ENCODE peak calls at places on chromosome 12, in four cellular contexts. One of them, this sample, is unnamed.

GRCh38 chr12:124387510-124387855 is 92.6 kb downstream of the RFLNA start:
- DNase-seq in K562: no peak
- DNase-seq in HepG2: peak
- DNase-seq in GM12878: no peak
- DNase-seq in this sample: no peak

GRCh38 chr12:93008044-93008778 is 79.1 kb upstream of the EEA1 start:
- DNase-seq in HepG2: peak
- DNase-seq in K562: no peak
- DNase-seq in GM12878: no peak
- DNase-seq in this sample: no peak

GRCh38 chr12:125124320-125124966 is 59.2 kb downstream of the AACS start:
- DNase-seq in HepG2: no peak
- DNase-seq in GM12878: no peak
- DNase-seq in K562: no peak
- DNase-seq in this sample: no peak

GRCh38 chr12:64175254-64175945 is 46.7 kb downstream of the KICS2 start:
- DNase-seq in GM12878: no peak
- DNase-seq in HepG2: no peak
- DNase-seq in K562: peak
- DNase-seq in this sample: no peak

GRCh38 chr12:25249951-25250738 is 584 bp downstream of the KRAS start:
- DNase-seq in K562: peak
- DNase-seq in GM12878: no peak
- DNase-seq in HepG2: no peak
- DNase-seq in this sample: peak

GRCh38 chr12:111091036-111091435 is 170.7 kb upstream of the MYL2 start:
- DNase-seq in GM12878: no peak
- DNase-seq in HepG2: no peak
- DNase-seq in K562: no peak
- DNase-seq in this sample: no peak

GRCh38 chr12:131494741-131495524 is 216.0 kb upstream of the SFSWAP start:
- DNase-seq in HepG2: no peak
- DNase-seq in GM12878: no peak
- DNase-seq in K562: no peak
- DNase-seq in this sample: no peak

GRCh38 chr12:69239922-69240624 is 704 bp downstream of the CPSF6 start:
- DNase-seq in HepG2: no peak
- DNase-seq in GM12878: no peak
- DNase-seq in K562: peak
- DNase-seq in this sample: peak

GRCh38 chr12:89058393-89058792 is 293.9 kb downstream of the DUSP6 start:
- DNase-seq in K562: no peak
- DNase-seq in GM12878: no peak
- DNase-seq in HepG2: peak
- DNase-seq in this sample: no peak

GRCh38 chr12:59088673-59089072 is 168.4 kb upstream of the LRIG3 start:
- DNase-seq in GM12878: no peak
- DNase-seq in HepG2: no peak
- DNase-seq in K562: no peak
- DNase-seq in this sample: no peak

GRCh38 chr12:69343357-69343756 is 4.8 kb upstream of the LYZ start:
- DNase-seq in GM12878: no peak
- DNase-seq in HepG2: no peak
- DNase-seq in K562: no peak
- DNase-seq in this sample: no peak

GRCh38 chr12:102736328-102736727 is 180.7 kb downstream of the PAH start:
- DNase-seq in K562: no peak
- DNase-seq in HepG2: no peak
- DNase-seq in GM12878: no peak
- DNase-seq in this sample: no peak

GRCh38 chr12:123973552-123974341 is 732 bp downstream of the ZNF664 start:
- DNase-seq in HepG2: peak
- DNase-seq in K562: peak
- DNase-seq in GM12878: no peak
- DNase-seq in this sample: peak

GRCh38 chr12:38555620-38556596 is 239.3 kb downstream of the ALG10B start:
- DNase-seq in GM12878: no peak
- DNase-seq in HepG2: no peak
- DNase-seq in K562: no peak
- DNase-seq in this sample: no peak

GRCh38 chr12:104276192-104277131 is 27.1 kb upstream of the EID3 start:
- DNase-seq in HepG2: no peak
- DNase-seq in K562: no peak
- DNase-seq in GM12878: no peak
- DNase-seq in this sample: no peak

GRCh38 chr12:116045158-116045557 is 232.3 kb downstream of the MED13L start:
- DNase-seq in GM12878: no peak
- DNase-seq in K562: no peak
- DNase-seq in HepG2: no peak
- DNase-seq in this sample: no peak

GRCh38 chr12:118136559-118137003 is 657 bp downstream of the PEBP1 start:
- DNase-seq in GM12878: no peak
- DNase-seq in K562: peak
- DNase-seq in HepG2: peak
- DNase-seq in this sample: peak

GRCh38 chr12:101322480-101322879 is 42.6 kb downstream of the UTP20 start:
- DNase-seq in HepG2: no peak
- DNase-seq in GM12878: no peak
- DNase-seq in K562: no peak
- DNase-seq in this sample: no peak

GRCh38 chr12:128240745-128241144 is 26.2 kb upstream of the TMEM132C start:
- DNase-seq in HepG2: no peak
- DNase-seq in GM12878: no peak
- DNase-seq in K562: no peak
- DNase-seq in this sample: no peak

GRCh38 chr12:22529281-22530060 is 14.9 kb downstream of the C2CD5 start:
- DNase-seq in HepG2: peak
- DNase-seq in GM12878: no peak
- DNase-seq in K562: peak
- DNase-seq in this sample: no peak

GRCh38 chr12:1575287-1575798 is 19.0 kb downstream of the FBXL14 start:
- DNase-seq in GM12878: no peak
- DNase-seq in HepG2: no peak
- DNase-seq in K562: no peak
- DNase-seq in this sample: no peak

GRCh38 chr12:27550653-27550975 is 26.6 kb downstream of the PPFIBP1 start:
- DNase-seq in GM12878: no peak
- DNase-seq in HepG2: no peak
- DNase-seq in K562: no peak
- DNase-seq in this sample: no peak

GRCh38 chr12:131684015-131684725 is 26.7 kb upstream of the SFSWAP start:
- DNase-seq in K562: no peak
- DNase-seq in GM12878: no peak
- DNase-seq in HepG2: no peak
- DNase-seq in this sample: no peak

GRCh38 chr12:11630046-11630706 is 19.3 kb upstream of the ETV6 start:
- DNase-seq in GM12878: no peak
- DNase-seq in K562: no peak
- DNase-seq in HepG2: no peak
- DNase-seq in this sample: no peak

GRCh38 chr12:120514002-120514401 is 15.0 kb downstream of the COQ5 start:
- DNase-seq in K562: no peak
- DNase-seq in GM12878: no peak
- DNase-seq in HepG2: no peak
- DNase-seq in this sample: no peak

GRCh38 chr12:31536672-31537071 is 54.3 kb downstream of the DENND5B start:
- DNase-seq in K562: no peak
- DNase-seq in HepG2: no peak
- DNase-seq in GM12878: no peak
- DNase-seq in this sample: no peak
- TF ChIP-seq ATF3 in K562: no peak
- TF ChIP-seq ATF3 in HepG2: no peak
- TF ChIP-seq ATF3 in GM12878: no peak
- TF ChIP-seq ATF3 in this sample: no peak

GRCh38 chr12:45615268-45615667 is 114.2 kb upstream of the ARID2 start:
- DNase-seq in K562: no peak
- DNase-seq in HepG2: no peak
- DNase-seq in GM12878: no peak
- DNase-seq in this sample: no peak
- TF ChIP-seq CREB1 in K562: no peak
- TF ChIP-seq CREB1 in HepG2: no peak
- TF ChIP-seq CREB1 in GM12878: no peak
- TF ChIP-seq CREB1 in this sample: no peak

GRCh38 chr12:94157891-94158495 is 9.6 kb downstream of the PLXNC1 start:
- DNase-seq in HepG2: no peak
- DNase-seq in GM12878: peak
- DNase-seq in K562: no peak
- DNase-seq in this sample: no peak
- TF ChIP-seq ATF3 in HepG2: no peak
- TF ChIP-seq ATF3 in GM12878: no peak
- TF ChIP-seq ATF3 in K562: no peak
- TF ChIP-seq ATF3 in this sample: no peak

GRCh38 chr12:2651061-2651965 is 143.5 kb upstream of the FKBP4 start:
- DNase-seq in HepG2: no peak
- DNase-seq in K562: no peak
- DNase-seq in GM12878: no peak
- DNase-seq in this sample: peak

GRCh38 chr12:2649201-2650030 is 145.4 kb upstream of the FKBP4 start:
- DNase-seq in K562: no peak
- DNase-seq in HepG2: no peak
- DNase-seq in GM12878: no peak
- DNase-seq in this sample: peak

GRCh38 chr12:2648406-2648805 is 146.4 kb upstream of the FKBP4 start:
- DNase-seq in K562: no peak
- DNase-seq in GM12878: no peak
- DNase-seq in HepG2: no peak
- DNase-seq in this sample: peak

GRCh38 chr12:2652011-2652400 is 142.8 kb upstream of the FKBP4 start:
- DNase-seq in K562: no peak
- DNase-seq in GM12878: no peak
- DNase-seq in HepG2: no peak
- DNase-seq in this sample: peak

DNA sequence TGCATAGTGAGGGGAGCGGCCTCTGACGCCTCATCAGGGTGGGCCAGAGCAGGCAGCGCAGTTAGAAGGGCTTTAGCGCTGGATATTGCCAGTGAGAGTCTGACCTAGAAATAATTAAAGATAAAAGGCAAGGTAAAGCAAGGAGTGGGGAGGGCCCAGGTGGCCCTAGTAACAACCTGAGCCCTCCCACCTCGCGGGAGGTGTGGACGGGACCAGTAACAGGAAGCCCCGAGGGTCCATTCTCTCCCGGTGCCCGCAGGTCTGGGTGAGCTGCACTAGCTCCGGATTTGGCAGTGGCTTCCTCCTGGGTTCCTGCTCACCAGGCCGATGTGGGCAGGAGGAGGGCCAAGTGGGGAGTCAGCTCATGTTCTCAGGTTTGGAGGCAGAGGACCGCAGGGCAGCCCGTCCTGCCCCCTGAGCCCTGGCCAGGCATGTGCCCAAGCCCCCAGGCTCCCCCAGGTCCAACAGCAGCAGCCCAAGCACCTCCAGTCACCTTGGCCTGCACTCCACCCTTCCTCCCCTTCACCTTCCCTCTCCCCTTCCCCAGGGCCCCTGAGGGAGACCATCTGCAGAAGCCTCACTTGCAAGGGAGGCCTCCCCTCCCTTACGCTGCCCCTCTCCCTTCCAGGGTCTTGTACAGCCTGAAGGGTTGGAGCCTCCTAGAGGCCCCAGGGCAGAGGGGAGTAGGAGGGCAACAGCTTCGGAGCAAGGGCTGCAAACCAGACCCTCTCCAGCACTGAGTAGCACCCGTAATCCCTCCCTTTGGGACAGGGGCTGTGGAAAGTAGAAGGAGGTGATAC is 144.3 kb upstream of the FKBP4 start:
- DNase-seq in GM12878: no peak
- DNase-seq in HepG2: no peak
- DNase-seq in K562: no peak
- DNase-seq in this sample: peak
- TF ChIP-seq CREB1 in GM12878: no peak
- TF ChIP-seq CREB1 in HepG2: no peak
- TF ChIP-seq CREB1 in K562: no peak
- TF ChIP-seq CREB1 in this sample: no peak

GRCh38 chr12:56297400-56297799 is 2.7 kb downstream of the CS start:
- DNase-seq in K562: no peak
- DNase-seq in GM12878: no peak
- DNase-seq in HepG2: no peak
- DNase-seq in this sample: no peak

GRCh38 chr12:56300644-56301464 is 724 bp upstream of the CS start:
- DNase-seq in GM12878: no peak
- DNase-seq in HepG2: no peak
- DNase-seq in K562: peak
- DNase-seq in this sample: no peak

GRCh38 chr12:56299853-56300643 is at the start of gene CS:
- DNase-seq in K562: peak
- DNase-seq in HepG2: peak
- DNase-seq in GM12878: peak
- DNase-seq in this sample: peak

GRCh38 chr12:56298828-56299227 is 1.3 kb downstream of the CS start:
- DNase-seq in GM12878: no peak
- DNase-seq in K562: no peak
- DNase-seq in HepG2: no peak
- DNase-seq in this sample: no peak

GRCh38 chr12:56299308-56299852 is 750 bp downstream of the CS start:
- DNase-seq in GM12878: no peak
- DNase-seq in HepG2: no peak
- DNase-seq in K562: peak
- DNase-seq in this sample: no peak
- TF ChIP-seq ATF3 in GM12878: no peak
- TF ChIP-seq ATF3 in HepG2: no peak
- TF ChIP-seq ATF3 in K562: no peak
- TF ChIP-seq ATF3 in this sample: no peak

GRCh38 chr12:5901416-5901815 is 43.6 kb downstream of the ANO2 start:
- DNase-seq in K562: no peak
- DNase-seq in GM12878: no peak
- DNase-seq in HepG2: no peak
- DNase-seq in this sample: no peak

GRCh38 chr12:5900533-5901255 is 44.4 kb downstream of the ANO2 start:
- DNase-seq in GM12878: no peak
- DNase-seq in HepG2: no peak
- DNase-seq in K562: no peak
- DNase-seq in this sample: no peak

GRCh38 chr12:5904441-5904840 is 40.6 kb downstream of the ANO2 start:
- DNase-seq in GM12878: no peak
- DNase-seq in HepG2: no peak
- DNase-seq in K562: no peak
- DNase-seq in this sample: no peak

GRCh38 chr12:5902736-5903135 is 42.3 kb downstream of the ANO2 start:
- DNase-seq in GM12878: no peak
- DNase-seq in K562: no peak
- DNase-seq in HepG2: no peak
- DNase-seq in this sample: no peak

DNA sequence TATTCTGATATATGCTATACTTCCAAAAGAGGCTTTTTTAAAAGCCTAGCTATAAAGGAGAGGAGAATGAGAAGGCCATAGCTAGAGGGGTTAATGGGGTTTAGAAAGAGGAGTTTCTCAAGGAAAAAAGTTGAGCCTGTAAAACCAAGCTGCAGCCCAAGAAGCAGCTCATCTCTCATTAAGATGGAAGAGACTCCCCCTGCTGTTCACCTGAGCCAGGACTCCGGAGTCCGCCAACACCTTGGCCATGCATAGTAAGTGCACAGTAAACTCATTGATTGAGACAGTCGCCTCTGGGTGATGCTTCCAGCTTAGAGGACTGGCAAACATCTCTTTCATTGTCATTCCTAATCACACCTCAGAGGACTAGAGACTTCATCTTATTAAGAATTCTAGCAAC is 46.2 kb downstream of the ANO2 start:
- DNase-seq in HepG2: no peak
- DNase-seq in K562: no peak
- DNase-seq in GM12878: no peak
- DNase-seq in this sample: peak
- TF ChIP-seq CREB1 in HepG2: no peak
- TF ChIP-seq CREB1 in K562: no peak
- TF ChIP-seq CREB1 in GM12878: no peak
- TF ChIP-seq CREB1 in this sample: no peak

GRCh38 chr12:105993766-105994165 is 145.0 kb downstream of the NUAK1 start:
- DNase-seq in K562: no peak
- DNase-seq in HepG2: no peak
- DNase-seq in GM12878: no peak
- DNase-seq in this sample: no peak
- TF ChIP-seq ATF3 in K562: no peak
- TF ChIP-seq ATF3 in HepG2: no peak
- TF ChIP-seq ATF3 in GM12878: no peak
- TF ChIP-seq ATF3 in this sample: no peak